ENCODE peak calls at places on chromosomes 16 and 17, in eight cellular contexts. R is heart left ventricle, J is PC-9, S is lung, X is heart right ventricle, O is endothelial cell of umbilical vein, M is A549, Y is Peyer's patch. K is an unnamed sample. For H3K4me1, the result is how much of the 10 kb centered on the place peaks cover.

GRCh38 chr17:4033751-4034251 is 69.6 kb upstream of the ATP2A3 start:
- DNase-seq in S (no peak), J (no peak), R (no peak), M (no peak), Y (no peak), O (no peak), X (no peak), K (peak)

GRCh38 chr16:72785886-72786285 is 262.0 kb downstream of the ZFHX3 start:
- DNase-seq in R (no peak), M (no peak), X (no peak), S (no peak), J (no peak), Y (no peak), O (no peak), K (no peak)

GRCh38 chr16:1309888-1310831 is 724 bp downstream of the UBE2I start:
- DNase-seq in X (peak), R (peak), M (no peak), Y (peak), O (peak), S (peak), J (no peak), K (peak)

GRCh38 chr17:65290616-65291015 is 153.4 kb downstream of the RGS9 start:
- DNase-seq in X (no peak), O (no peak), Y (no peak), R (no peak), M (no peak), J (no peak), S (no peak), K (peak)

GRCh38 chr16:81931927-81932326 is 79.3 kb downstream of the SDR42E1 start:
- DNase-seq in J (no peak), X (no peak), M (no peak), R (no peak), S (no peak), O (no peak), Y (no peak), K (no peak)

GRCh38 chr16:15933781-15934180 is 15.6 kb upstream of the ABCC1 start:
- DNase-seq in S (no peak), O (no peak), M (no peak), X (no peak), Y (no peak), R (no peak), J (no peak), K (no peak)

GRCh38 chr16:83835972-83836566 is 28.3 kb downstream of the HSBP1 start:
- DNase-seq in M (peak), X (no peak), S (no peak), R (no peak), J (peak), O (peak), Y (no peak), K (no peak)

GRCh38 chr17:80367510-80367909 is 47.5 kb upstream of the ENDOV start:
- DNase-seq in R (no peak), M (no peak), J (no peak), O (no peak), Y (no peak), X (no peak), S (no peak), K (no peak)

GRCh38 chr17:8563981-8564602 is 66.4 kb downstream of the MYH10 start:
- DNase-seq in S (no peak), R (no peak), J (no peak), Y (no peak), X (no peak), M (no peak), O (no peak), K (no peak)

GRCh38 chr17:16381496-16381820 is 567 bp downstream of the UBB start:
- DNase-seq in O (no peak), Y (no peak), R (no peak), X (no peak), J (no peak), S (no peak), M (no peak), K (no peak)

GRCh38 chr17:80990921-80991644 is 558 bp upstream of the CHMP6 start:
- DNase-seq in S (no peak), O (no peak), R (no peak), J (no peak), Y (no peak), M (no peak), X (no peak), K (peak)

GRCh38 chr17:63116967-63117366 is 150.9 kb downstream of the TANC2 start:
- DNase-seq in M (peak), R (no peak), O (no peak), Y (no peak), J (no peak), S (no peak), X (no peak), K (no peak)
- H3K27ac ChIP-seq in M (no peak), R (no peak), O (no peak), Y (no peak), J (no peak), S (no peak), X (no peak), K (no peak)

GRCh38 chr16:47057631-47057996 is 84.1 kb upstream of the DNAJA2 start:
- DNase-seq in J (no peak), O (no peak), X (no peak), Y (no peak), R (no peak), M (no peak), S (no peak), K (no peak)
- H3K4me1 ChIP-seq in J (under half), O (under half), X (under half), Y (under half), R (under half), M (under half), S (under half), K (under half)

GRCh38 chr16:24074574-24074973 is 181.6 kb upstream of the CACNG3 start:
- DNase-seq in Y (no peak), J (no peak), M (no peak), R (no peak), X (no peak), S (no peak), O (no peak), K (no peak)

GRCh38 chr16:24069036-24069590 is 187.0 kb upstream of the CACNG3 start:
- DNase-seq in S (no peak), J (no peak), O (no peak), R (no peak), Y (no peak), X (no peak), M (no peak), K (no peak)

GRCh38 chr16:24073321-24073720 is 182.8 kb upstream of the CACNG3 start:
- DNase-seq in Y (no peak), M (no peak), J (no peak), S (no peak), O (no peak), X (no peak), R (no peak), K (no peak)

GRCh38 chr16:24071990-24072389 is 184.1 kb upstream of the CACNG3 start:
- DNase-seq in S (no peak), Y (no peak), J (no peak), M (no peak), R (no peak), O (no peak), X (no peak), K (no peak)

DNA sequence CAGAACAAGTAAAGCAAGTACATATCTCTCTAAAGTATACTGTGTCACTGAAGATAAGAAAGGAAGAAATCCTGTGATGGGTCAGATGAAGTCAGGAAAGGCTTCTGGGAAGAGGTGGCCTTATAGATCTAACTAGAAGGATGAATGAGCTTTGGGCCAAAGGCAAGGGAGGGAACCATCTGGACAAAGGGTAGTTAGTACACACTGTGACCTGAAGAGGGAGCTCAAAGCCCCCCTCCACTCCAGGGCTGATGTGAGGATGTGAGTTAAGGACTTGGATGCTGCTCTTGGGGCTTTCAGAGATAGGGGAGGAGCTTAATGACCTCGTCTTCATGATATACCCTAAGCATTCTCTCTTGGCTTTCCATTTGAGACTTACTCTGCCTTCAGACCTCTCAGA is 185.3 kb upstream of the CACNG3 start:
- DNase-seq in S (no peak), O (peak), R (no peak), M (peak), J (no peak), X (no peak), Y (no peak), K (no peak)
- TF ChIP-seq CTCF in S (no peak), O (peak), R (peak), M (peak), J (peak), X (peak), Y (peak), K (peak)

GRCh38 chr16:27547851-27548250 is 1.9 kb downstream of the GTF3C1 start:
- DNase-seq in R (no peak), X (no peak), M (no peak), Y (no peak), O (no peak), S (no peak), J (no peak), K (no peak)

GRCh38 chr16:27551046-27551445 is 1.1 kb downstream of the KATNIP start:
- DNase-seq in M (no peak), S (no peak), O (no peak), X (no peak), J (no peak), R (no peak), Y (no peak), K (no peak)

GRCh38 chr16:27550582-27550920 is 607 bp downstream of the KATNIP start:
- DNase-seq in X (no peak), S (no peak), R (no peak), O (no peak), J (no peak), M (peak), Y (no peak), K (no peak)

GRCh38 chr16:27549857-27550581 is at the start of the genes GTF3C1 and KATNIP:
- DNase-seq in X (peak), M (peak), Y (peak), S (peak), J (peak), O (peak), R (peak), K (peak)

DNA sequence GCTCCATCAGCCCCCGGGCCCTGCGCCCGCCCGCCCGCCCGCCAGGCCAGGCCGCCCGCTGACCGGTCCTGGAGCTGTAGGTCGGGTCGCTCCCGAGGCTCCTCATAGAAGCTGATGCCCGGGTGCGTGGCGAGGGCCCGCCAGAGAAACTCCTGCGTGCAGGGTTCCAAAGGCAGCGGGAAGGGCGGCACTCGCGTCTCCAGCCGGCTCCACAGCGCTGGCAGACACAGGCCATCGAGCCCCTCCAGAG is 181 bp downstream of the GTF3C1 start:
- DNase-seq in Y (no peak), J (no peak), R (no peak), X (no peak), M (no peak), O (no peak), S (no peak), K (no peak)
- H3K27ac ChIP-seq in Y (peak), J (no peak), R (peak), X (peak), M (peak), O (no peak), S (peak), K (peak)

GRCh38 chr17:50181601-50182345 is 16.0 kb downstream of the SGCA start:
- DNase-seq in X (no peak), M (no peak), Y (no peak), R (peak), O (no peak), J (no peak), S (no peak), K (no peak)
- H3K4me1 ChIP-seq in X (under half), M (under half), Y (under half), R (under half), O (under half), J (under half), S (under half), K (under half)

DNA sequence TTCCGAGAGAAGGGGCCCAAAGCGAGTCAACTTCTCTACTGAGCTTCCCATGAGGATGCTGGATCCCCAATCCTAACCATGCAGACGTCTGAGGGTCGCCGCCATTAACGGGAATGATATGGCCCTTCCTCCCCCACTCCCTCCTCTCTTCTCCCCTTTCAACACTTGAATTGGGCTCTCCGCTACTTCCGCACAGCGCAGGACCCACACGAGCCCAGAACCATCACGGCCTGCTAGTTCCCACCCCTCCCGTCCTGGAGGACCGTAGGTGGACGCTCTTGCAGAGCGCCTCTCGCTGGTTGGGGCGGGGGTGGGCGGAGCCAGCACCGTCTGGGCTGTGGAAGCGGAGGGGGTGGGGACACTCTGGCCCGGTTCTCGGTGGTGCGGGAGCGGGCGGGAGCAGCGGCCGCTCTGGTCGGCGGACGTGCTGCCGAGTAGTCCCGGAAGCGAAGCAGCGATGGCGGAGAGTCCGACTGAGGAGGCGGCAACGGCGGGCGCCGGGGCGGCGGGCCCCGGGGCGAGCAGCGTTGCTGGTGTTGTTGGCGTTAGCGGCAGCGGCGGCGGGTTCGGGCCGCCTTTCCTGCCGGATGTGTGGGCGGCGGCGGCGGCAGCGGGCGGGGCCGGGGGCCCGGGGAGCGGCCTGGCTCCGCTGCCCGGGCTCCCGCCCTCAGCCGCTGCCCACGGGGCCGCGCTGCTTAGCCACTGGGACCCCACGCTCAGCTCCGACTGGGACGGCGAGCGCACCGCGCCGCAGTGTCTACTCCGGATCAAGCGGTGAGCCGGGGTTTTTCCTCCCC is at the start of gene UBE2Z:
- DNase-seq in M (peak), O (peak), J (peak), Y (peak), S (peak), R (peak), X (peak), K (peak)
- TF ChIP-seq CTCF in M (peak), O (peak), J (peak), Y (no peak), S (no peak), R (no peak), X (peak), K (no peak)

K was measured in colonic mucosa.